ENCODE peak calls at places on chromosomes 7 and 10, in six cellular contexts. G is K562, L is A549, Q is GM12878, M is HepG2, H is endothelial cell of umbilical vein. J is an unnamed sample.

GRCh38 chr7:104306788-104307187 is 21.6 kb upstream of the LHFPL3 start:
- DNase-seq in G (no peak), L (no peak), Q (no peak), M (no peak), H (no peak), J (no peak)

GRCh38 chr7:82330706-82331220 is 112.8 kb downstream of the CACNA2D1 start:
- DNase-seq in G (no peak), L (no peak), Q (no peak), M (no peak), H (no peak), J (no peak)

GRCh38 chr7:105787071-105787470 is 89.3 kb downstream of the ATXN7L1 start:
- DNase-seq in G (no peak), L (peak; percentile 34), Q (no peak), M (no peak), H (no peak), J (no peak)

GRCh38 chr7:155959894-155960293 is 147.6 kb upstream of the SHH start:
- DNase-seq in G (no peak), L (no peak), Q (no peak), M (no peak), H (no peak), J (no peak)

GRCh38 chr7:139845443-139845805 is 16.4 kb downstream of the TBXAS1 start:
- DNase-seq in G (no peak), L (no peak), Q (no peak), M (no peak), H (no peak), J (no peak)

GRCh38 chr10:63707254-63707910 is 186.2 kb downstream of the REEP3 start:
- DNase-seq in G (peak; percentile 40), L (peak; percentile 91), Q (peak; percentile 48), M (peak; percentile 12), H (peak; percentile 99), J (peak; percentile 88)

GRCh38 chr10:128062331-128062730 is 63.9 kb downstream of the MKI67 start:
- DNase-seq in G (no peak), L (no peak), Q (no peak), M (no peak), H (peak; percentile 46), J (peak; percentile 94)

GRCh38 chr7:4468320-4469102 is 213.6 kb upstream of the FOXK1 start:
- DNase-seq in G (no peak), L (no peak), Q (no peak), M (no peak), H (no peak), J (no peak)

GRCh38 chr7:135283959-135284638 is 50.5 kb downstream of the STRA8 start:
- DNase-seq in G (no peak), L (no peak), Q (no peak), M (no peak), H (no peak), J (no peak)

GRCh38 chr10:79003183-79004100 is 65.3 kb upstream of the ZMIZ1 start:
- DNase-seq in G (no peak), L (no peak), Q (no peak), M (no peak), H (no peak), J (no peak)

GRCh38 chr7:134420509-134421125 is 38.3 kb downstream of the AKR1B1 start:
- DNase-seq in G (peak; percentile 53), L (peak; percentile 88), Q (no peak), M (peak; percentile 61), H (peak; percentile 62), J (peak; percentile 61)

GRCh38 chr7:151595702-151596340 is 76.1 kb upstream of the RHEB start:
- DNase-seq in G (no peak), L (no peak), Q (no peak), M (no peak), H (peak; percentile 29), J (no peak)

GRCh38 chr7:157268540-157268939 is 68.3 kb upstream of the DNAJB6 start:
- DNase-seq in G (no peak), L (no peak), Q (no peak), M (no peak), H (no peak), J (no peak)

DNA sequence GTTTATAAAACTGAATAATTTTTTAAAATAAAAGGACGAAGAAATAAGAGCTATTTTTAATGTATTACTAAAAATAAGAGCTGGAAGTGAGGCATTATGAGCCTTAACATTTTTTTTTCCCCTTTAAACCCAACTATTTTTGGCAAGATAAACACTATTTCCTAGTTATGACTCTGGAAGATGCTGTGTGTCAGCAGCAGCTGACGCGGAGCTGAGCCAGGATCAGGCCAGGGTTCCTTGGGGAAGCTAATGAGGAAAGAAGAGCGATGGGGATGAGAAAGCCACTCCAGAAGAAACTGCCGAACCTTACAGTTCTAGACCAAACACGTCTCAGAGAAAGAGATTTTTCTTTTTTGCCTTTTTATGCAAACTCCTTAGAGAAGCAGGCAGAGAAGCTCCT is 85.9 kb downstream of the USP6NL start:
- DNase-seq in G (no peak), L (no peak), Q (no peak), M (no peak), H (no peak), J (no peak)
- TF ChIP-seq MYC in G (no peak), L (no peak), Q (no peak), M (no peak), H (no peak), J (no peak)

GRCh38 chr7:42527004-42527403 is 290.0 kb upstream of the GLI3 start:
- DNase-seq in G (no peak), L (no peak), Q (no peak), M (no peak), H (no peak), J (no peak)
- TF ChIP-seq MYC in G (no peak), L (no peak), Q (no peak), M (no peak), H (no peak), J (no peak)

GRCh38 chr10:97542169-97543024 is 30.2 kb upstream of the ANKRD2 start:
- DNase-seq in G (peak; percentile 27), L (peak; percentile 75), Q (no peak), M (peak; percentile 28), H (peak; percentile 98), J (peak; percentile 78)
- TF ChIP-seq MYC in G (no peak), L (no peak), Q (no peak), M (no peak), H (no peak), J (peak; percentile 30)

GRCh38 chr7:2866601-2867000 is 22.5 kb upstream of the GNA12 start:
- DNase-seq in G (no peak), L (no peak), Q (no peak), M (no peak), H (no peak), J (no peak)

GRCh38 chr7:2863461-2864066 is 19.5 kb upstream of the GNA12 start:
- DNase-seq in G (peak; percentile 41), L (peak; percentile 83), Q (peak; percentile 84), M (peak; percentile 89), H (peak; percentile 94), J (peak; percentile 100)

GRCh38 chr7:2862831-2863361 is 18.8 kb upstream of the GNA12 start:
- DNase-seq in G (no peak), L (no peak), Q (no peak), M (no peak), H (no peak), J (peak; percentile 95)

GRCh38 chr7:2864204-2864985 is 20.3 kb upstream of the GNA12 start:
- DNase-seq in G (no peak), L (no peak), Q (no peak), M (peak; percentile 59), H (no peak), J (no peak)

DNA sequence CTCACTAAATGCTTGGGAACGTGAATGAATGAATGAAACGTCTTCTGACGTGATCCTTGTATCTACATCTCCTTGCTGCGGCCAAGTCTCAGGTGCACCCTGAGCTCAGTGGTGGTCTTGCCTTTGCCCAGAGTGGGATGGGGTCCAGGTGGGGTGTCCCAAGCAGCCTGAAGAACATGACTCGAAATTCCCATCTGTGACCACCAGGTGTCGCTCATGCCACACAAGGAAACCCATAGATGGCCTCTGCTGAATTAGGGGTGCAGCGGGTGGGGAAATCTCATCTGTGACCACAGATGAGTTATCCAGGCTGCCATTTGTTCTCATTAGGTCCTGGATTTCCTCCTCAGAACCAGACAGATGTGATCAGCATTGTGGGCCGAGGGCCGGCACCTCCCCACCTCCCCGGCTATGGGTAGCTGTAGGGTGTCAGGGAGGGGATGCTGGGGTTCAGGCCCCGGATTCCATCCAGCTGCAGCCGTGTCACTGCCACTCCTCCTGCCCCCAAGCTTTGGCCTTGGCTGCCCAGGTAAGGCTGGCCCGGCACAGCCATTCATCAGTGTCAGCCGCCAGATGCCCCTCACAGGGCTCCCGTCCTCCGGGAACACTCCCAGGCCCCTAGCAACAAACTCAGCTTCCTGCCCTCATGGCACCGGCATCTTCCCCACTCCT is 21.0 kb upstream of the GNA12 start:
- DNase-seq in G (peak; percentile 77), L (peak; percentile 69), Q (no peak), M (peak; percentile 59), H (peak; percentile 66), J (peak; percentile 85)
- TF ChIP-seq MYC in G (no peak), L (no peak), Q (no peak), M (no peak), H (no peak), J (no peak)

GRCh38 chr10:13990392-13990805 is 340.3 kb downstream of the FRMD4A start:
- DNase-seq in G (no peak), L (no peak), Q (no peak), M (no peak), H (peak; percentile 91), J (no peak)
- TF ChIP-seq MYC in G (no peak), L (no peak), Q (no peak), M (no peak), H (peak; percentile 12), J (no peak)

DNA sequence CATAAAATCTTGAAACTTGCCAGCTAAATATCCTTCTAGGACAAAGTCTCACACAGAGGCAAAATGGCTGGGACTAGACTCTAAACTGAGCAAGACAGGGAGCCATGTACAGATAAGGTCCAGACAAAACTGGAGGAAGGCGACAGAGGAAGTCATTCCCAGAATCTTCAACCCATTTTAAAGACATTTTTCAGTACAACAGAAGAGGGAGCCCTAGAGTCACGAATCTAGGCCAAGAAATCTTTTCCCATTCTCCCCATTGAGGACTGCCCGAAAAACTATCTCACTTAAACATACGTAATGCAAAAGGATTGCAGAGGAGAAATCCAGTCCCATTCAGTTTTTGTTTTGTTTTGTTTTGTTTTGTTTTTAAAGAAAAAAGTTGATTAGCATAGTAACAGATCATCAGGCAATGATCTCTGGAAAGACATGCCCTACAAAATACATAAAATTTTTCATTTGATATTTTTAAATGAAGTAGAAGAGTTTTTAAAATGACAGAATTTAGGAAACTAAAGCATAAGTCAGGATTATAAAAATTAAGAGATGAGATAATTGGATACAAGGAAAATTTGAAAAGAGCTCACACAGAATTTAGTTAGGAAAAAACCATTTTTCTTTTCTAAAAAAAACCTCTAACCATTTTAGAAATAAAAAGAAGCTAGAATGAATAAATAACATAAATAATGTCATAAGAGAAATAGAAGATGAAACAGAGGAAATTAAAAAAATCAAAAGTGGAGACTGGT is 16.9 kb upstream of the PRF1 start:
- DNase-seq in G (peak; percentile 83), L (peak; percentile 50), Q (no peak), M (no peak), H (no peak), J (peak; percentile 57)
- TF ChIP-seq MYC in G (peak; percentile 41), L (no peak), Q (no peak), M (no peak), H (no peak), J (no peak)